ENCODE peak calls at places on chromosomes 1 and 21, in nine cellular contexts. H is effector memory CD8-positive, alpha-beta T cell; Q is kidney epithelial cell; B is ACHN; A is dermis microvascular lymphatic vessel endothelial cell; G is effector memory CD4-positive, alpha-beta T cell; C is NCI-H2171 treated with DMSO at 0.1 percent for 48 hours; U is fibroblast of pulmonary artery; O is CD4-positive, alpha-beta T cell. L is an unnamed sample.

GRCh38 chr1:66532798-66533783 is 862 bp upstream of the SGIP1 start:
- DNase-seq in H (no peak), Q (peak), B (peak), A (peak), G (no peak), C (no peak), U (peak), O (no peak), L (no peak)

GRCh38 chr21:42039470-42039901 is 29.3 kb upstream of the ZBTB21 start:
- DNase-seq in H (no peak), Q (no peak), B (no peak), A (no peak), G (no peak), C (no peak), U (peak), O (no peak), L (no peak)

GRCh38 chr1:181608951-181609350 is 125.6 kb downstream of the CACNA1E start:
- DNase-seq in H (no peak), Q (no peak), B (no peak), A (no peak), G (no peak), C (no peak), U (no peak), O (no peak), L (no peak)

GRCh38 chr1:101200513-101200912 is 36.3 kb upstream of the S1PR1 start:
- DNase-seq in H (no peak), Q (peak), B (peak), A (peak), G (no peak), C (no peak), U (peak), O (no peak), L (no peak)

GRCh38 chr21:19781881-19782652 is 1216.1 kb upstream of the NCAM2 start:
- DNase-seq in H (no peak), Q (no peak), B (no peak), A (no peak), G (no peak), C (no peak), U (no peak), O (no peak), L (no peak)

GRCh38 chr1:209202826-209203439 is 380.6 kb upstream of the CAMK1G start:
- DNase-seq in H (no peak), Q (peak), B (peak), A (peak), G (no peak), C (peak), U (peak), O (no peak), L (peak)

GRCh38 chr1:94106716-94107115 is 14.2 kb downstream of the ABCA4 start:
- DNase-seq in H (no peak), Q (no peak), B (peak), A (no peak), G (no peak), C (no peak), U (no peak), O (no peak), L (no peak)

GRCh38 chr21:27564684-27565280 is 597.9 kb upstream of the ADAMTS5 start:
- DNase-seq in H (no peak), Q (peak), B (peak), A (peak), G (no peak), C (peak), U (peak), O (no peak), L (no peak)

GRCh38 chr1:34378968-34379729 is 202.4 kb downstream of the C1orf94 start:
- DNase-seq in H (no peak), Q (no peak), B (no peak), A (no peak), G (no peak), C (peak), U (no peak), O (no peak), L (no peak)

GRCh38 chr1:175208773-175209492 is 16.4 kb upstream of the KIAA0040 start:
- DNase-seq in H (peak), Q (no peak), B (no peak), A (peak), G (peak), C (no peak), U (no peak), O (peak), L (peak)

GRCh38 chr21:25421327-25422028 is 185.8 kb downstream of the MRPL39 start:
- DNase-seq in H (peak), Q (peak), B (peak), A (peak), G (peak), C (peak), U (peak), O (no peak), L (peak)

GRCh38 chr1:21935891-21936365 is 1.2 kb downstream of the HSPG2 start:
- DNase-seq in H (no peak), Q (no peak), B (no peak), A (peak), G (no peak), C (no peak), U (no peak), O (no peak), L (no peak)

GRCh38 chr1:51616903-51617708 is at the start of gene OSBPL9:
- DNase-seq in H (peak), Q (no peak), B (peak), A (peak), G (peak), C (peak), U (peak), O (peak), L (peak)

GRCh38 chr1:10085076-10085475 is 52.3 kb downstream of the UBE4B start:
- DNase-seq in H (no peak), Q (no peak), B (no peak), A (no peak), G (no peak), C (no peak), U (no peak), O (no peak), L (no peak)

GRCh38 chr1:233138794-233139544 is 156.6 kb downstream of the PCNX2 start:
- DNase-seq in H (no peak), Q (no peak), B (no peak), A (no peak), G (no peak), C (no peak), U (no peak), O (no peak), L (no peak)

GRCh38 chr1:966135-966602 is at the start of gene PLEKHN1:
- DNase-seq in H (no peak), Q (no peak), B (peak), A (peak), G (no peak), C (no peak), U (no peak), O (peak), L (no peak)

L was measured in GM06990.